ENCODE peak calls at places on chromosomes 6 and 20, in seven cellular contexts. One of them, this sample, is unnamed.
A peak's percentile ranks its signal among the peaks of the same experiment; 100 is the strongest.

GRCh38 chr20:59525500-59526241 is 78.7 kb upstream of the PHACTR3 start:
- DNase-seq in esophagus muscularis mucosa: no peak
- DNase-seq in CD4-positive, alpha-beta memory T cell: peak; percentile 1
- DNase-seq in heart right ventricle: peak; percentile 59
- DNase-seq in SK-N-MC: no peak
- DNase-seq in HCT116: peak; percentile 29
- DNase-seq in WERI-Rb-1: peak; percentile 71
- DNase-seq in this sample: peak; percentile 24

GRCh38 chr6:15929685-15930084 is 199.2 kb upstream of the MYLIP start:
- DNase-seq in CD4-positive, alpha-beta memory T cell: no peak
- DNase-seq in SK-N-MC: no peak
- DNase-seq in esophagus muscularis mucosa: no peak
- DNase-seq in HCT116: no peak
- DNase-seq in heart right ventricle: no peak
- DNase-seq in WERI-Rb-1: no peak
- DNase-seq in this sample: no peak

GRCh38 chr20:60870040-60870439 is 382.0 kb upstream of the CDH4 start:
- DNase-seq in WERI-Rb-1: no peak
- DNase-seq in SK-N-MC: no peak
- DNase-seq in heart right ventricle: no peak
- DNase-seq in HCT116: no peak
- DNase-seq in esophagus muscularis mucosa: no peak
- DNase-seq in CD4-positive, alpha-beta memory T cell: no peak
- DNase-seq in this sample: no peak

GRCh38 chr20:51318058-51318960 is 224.2 kb downstream of the NFATC2 start:
- DNase-seq in HCT116: peak; percentile 51
- DNase-seq in CD4-positive, alpha-beta memory T cell: peak; percentile 22
- DNase-seq in WERI-Rb-1: peak; percentile 42
- DNase-seq in heart right ventricle: peak; percentile 27
- DNase-seq in esophagus muscularis mucosa: no peak
- DNase-seq in SK-N-MC: no peak
- DNase-seq in this sample: no peak

GRCh38 chr6:52536424-52536916 is 40.4 kb downstream of the TRAM2 start:
- DNase-seq in SK-N-MC: no peak
- DNase-seq in heart right ventricle: no peak
- DNase-seq in WERI-Rb-1: no peak
- DNase-seq in esophagus muscularis mucosa: no peak
- DNase-seq in HCT116: no peak
- DNase-seq in CD4-positive, alpha-beta memory T cell: no peak
- DNase-seq in this sample: no peak

GRCh38 chr6:14278436-14278835 is 160.9 kb downstream of the CD83 start:
- DNase-seq in CD4-positive, alpha-beta memory T cell: no peak
- DNase-seq in HCT116: no peak
- DNase-seq in SK-N-MC: no peak
- DNase-seq in WERI-Rb-1: no peak
- DNase-seq in heart right ventricle: no peak
- DNase-seq in esophagus muscularis mucosa: no peak
- DNase-seq in this sample: no peak

GRCh38 chr6:122692175-122692598 is 82.0 kb downstream of the PKIB start:
- DNase-seq in WERI-Rb-1: no peak
- DNase-seq in heart right ventricle: no peak
- DNase-seq in SK-N-MC: no peak
- DNase-seq in CD4-positive, alpha-beta memory T cell: no peak
- DNase-seq in HCT116: no peak
- DNase-seq in esophagus muscularis mucosa: no peak
- DNase-seq in this sample: no peak

GRCh38 chr6:31660224-31660997 is at the start of gene C6orf47:
- DNase-seq in heart right ventricle: peak; percentile 89
- DNase-seq in SK-N-MC: peak; percentile 18
- DNase-seq in HCT116: peak; percentile 51
- DNase-seq in WERI-Rb-1: peak; percentile 96
- DNase-seq in CD4-positive, alpha-beta memory T cell: peak; percentile 69
- DNase-seq in esophagus muscularis mucosa: peak; percentile 95
- DNase-seq in this sample: peak; percentile 85

GRCh38 chr6:121319112-121319553 is 15.1 kb downstream of the TBC1D32 start:
- DNase-seq in WERI-Rb-1: no peak
- DNase-seq in SK-N-MC: no peak
- DNase-seq in heart right ventricle: no peak
- DNase-seq in CD4-positive, alpha-beta memory T cell: no peak
- DNase-seq in HCT116: no peak
- DNase-seq in esophagus muscularis mucosa: no peak
- DNase-seq in this sample: no peak

GRCh38 chr20:52192296-52193007 is 873 bp upstream of the ZFP64 start:
- DNase-seq in SK-N-MC: no peak
- DNase-seq in HCT116: peak; percentile 38
- DNase-seq in esophagus muscularis mucosa: no peak
- DNase-seq in WERI-Rb-1: peak; percentile 65
- DNase-seq in heart right ventricle: peak; percentile 27
- DNase-seq in CD4-positive, alpha-beta memory T cell: no peak
- DNase-seq in this sample: peak; percentile 17

GRCh38 chr6:158068893-158069799 is 87.5 kb downstream of the SYNJ2 start:
- DNase-seq in CD4-positive, alpha-beta memory T cell: no peak
- DNase-seq in WERI-Rb-1: no peak
- DNase-seq in SK-N-MC: no peak
- DNase-seq in esophagus muscularis mucosa: no peak
- DNase-seq in heart right ventricle: no peak
- DNase-seq in HCT116: no peak
- DNase-seq in this sample: peak; percentile 53

GRCh38 chr6:167906899-167907298 is 80.2 kb downstream of the AFDN start:
- DNase-seq in esophagus muscularis mucosa: no peak
- DNase-seq in HCT116: no peak
- DNase-seq in CD4-positive, alpha-beta memory T cell: no peak
- DNase-seq in heart right ventricle: peak; percentile 44
- DNase-seq in WERI-Rb-1: no peak
- DNase-seq in SK-N-MC: no peak
- DNase-seq in this sample: peak; percentile 41

GRCh38 chr6:161951139-161951538 is 677.3 kb upstream of the AGPAT4 start:
- DNase-seq in WERI-Rb-1: no peak
- DNase-seq in heart right ventricle: no peak
- DNase-seq in esophagus muscularis mucosa: no peak
- DNase-seq in HCT116: no peak
- DNase-seq in CD4-positive, alpha-beta memory T cell: no peak
- DNase-seq in SK-N-MC: no peak
- DNase-seq in this sample: no peak

GRCh38 chr6:4914412-4915159 is 89.3 kb downstream of the RPP40 start:
- DNase-seq in CD4-positive, alpha-beta memory T cell: no peak
- DNase-seq in SK-N-MC: no peak
- DNase-seq in WERI-Rb-1: no peak
- DNase-seq in heart right ventricle: no peak
- DNase-seq in HCT116: no peak
- DNase-seq in esophagus muscularis mucosa: no peak
- DNase-seq in this sample: no peak

GRCh38 chr6:57102976-57103375 is 13.0 kb downstream of the ZNF451 start:
- DNase-seq in esophagus muscularis mucosa: no peak
- DNase-seq in WERI-Rb-1: no peak
- DNase-seq in HCT116: no peak
- DNase-seq in heart right ventricle: no peak
- DNase-seq in SK-N-MC: no peak
- DNase-seq in CD4-positive, alpha-beta memory T cell: no peak
- DNase-seq in this sample: no peak

GRCh38 chr20:62281161-62281933 is 21.4 kb upstream of the ADRM1 start:
- DNase-seq in WERI-Rb-1: no peak
- DNase-seq in CD4-positive, alpha-beta memory T cell: no peak
- DNase-seq in SK-N-MC: no peak
- DNase-seq in HCT116: no peak
- DNase-seq in heart right ventricle: no peak
- DNase-seq in esophagus muscularis mucosa: no peak
- DNase-seq in this sample: no peak

GRCh38 chr6:3506751-3507388 is 50.0 kb upstream of the SLC22A23 start:
- DNase-seq in HCT116: no peak
- DNase-seq in WERI-Rb-1: no peak
- DNase-seq in heart right ventricle: no peak
- DNase-seq in esophagus muscularis mucosa: no peak
- DNase-seq in CD4-positive, alpha-beta memory T cell: no peak
- DNase-seq in SK-N-MC: no peak
- DNase-seq in this sample: no peak

GRCh38 chr6:92930212-92930611 is 489.1 kb downstream of the EPHA7 start:
- DNase-seq in esophagus muscularis mucosa: no peak
- DNase-seq in HCT116: no peak
- DNase-seq in WERI-Rb-1: no peak
- DNase-seq in heart right ventricle: no peak
- DNase-seq in CD4-positive, alpha-beta memory T cell: no peak
- DNase-seq in SK-N-MC: no peak
- DNase-seq in this sample: no peak

GRCh38 chr6:8825726-8826125 is 390.4 kb upstream of the SLC35B3 start:
- DNase-seq in HCT116: no peak
- DNase-seq in heart right ventricle: no peak
- DNase-seq in WERI-Rb-1: no peak
- DNase-seq in SK-N-MC: no peak
- DNase-seq in esophagus muscularis mucosa: no peak
- DNase-seq in CD4-positive, alpha-beta memory T cell: no peak
- DNase-seq in this sample: no peak

GRCh38 chr6:53492860-53493634 is 51.9 kb downstream of the GCLC start:
- DNase-seq in SK-N-MC: peak; percentile 57
- DNase-seq in CD4-positive, alpha-beta memory T cell: peak; percentile 53
- DNase-seq in WERI-Rb-1: peak; percentile 48
- DNase-seq in heart right ventricle: no peak
- DNase-seq in esophagus muscularis mucosa: no peak
- DNase-seq in HCT116: peak; percentile 34
- DNase-seq in this sample: no peak

GRCh38 chr6:148501178-148501590 is 158.5 kb downstream of the SASH1 start:
- DNase-seq in CD4-positive, alpha-beta memory T cell: no peak
- DNase-seq in WERI-Rb-1: no peak
- DNase-seq in HCT116: peak; percentile 73
- DNase-seq in esophagus muscularis mucosa: peak; percentile 92
- DNase-seq in SK-N-MC: no peak
- DNase-seq in heart right ventricle: no peak
- DNase-seq in this sample: peak; percentile 62

GRCh38 chr6:139126255-139126654 is 8.6 kb upstream of the HECA start:
- DNase-seq in WERI-Rb-1: no peak
- DNase-seq in SK-N-MC: no peak
- DNase-seq in heart right ventricle: no peak
- DNase-seq in HCT116: no peak
- DNase-seq in esophagus muscularis mucosa: no peak
- DNase-seq in CD4-positive, alpha-beta memory T cell: no peak
- DNase-seq in this sample: no peak

GRCh38 chr20:3405696-3406358 is 1.6 kb downstream of the DNAAF9 start:
- DNase-seq in CD4-positive, alpha-beta memory T cell: no peak
- DNase-seq in heart right ventricle: no peak
- DNase-seq in SK-N-MC: no peak
- DNase-seq in HCT116: no peak
- DNase-seq in esophagus muscularis mucosa: no peak
- DNase-seq in WERI-Rb-1: no peak
- DNase-seq in this sample: no peak
- H3K27ac ChIP-seq in CD4-positive, alpha-beta memory T cell: no peak overlapping the region
- H3K27ac ChIP-seq in heart right ventricle: peak overlapping the region; percentile 95
- H3K27ac ChIP-seq in SK-N-MC: no peak overlapping the region
- H3K27ac ChIP-seq in HCT116: no peak overlapping the region
- H3K27ac ChIP-seq in esophagus muscularis mucosa: peak overlapping the region; percentile 94
- H3K27ac ChIP-seq in WERI-Rb-1: no peak overlapping the region
- H3K27ac ChIP-seq in this sample: peak overlapping the region; percentile 90

GRCh38 chr20:35206802-35207201 is 19.7 kb upstream of the MMP24 start:
- DNase-seq in SK-N-MC: no peak
- DNase-seq in HCT116: no peak
- DNase-seq in CD4-positive, alpha-beta memory T cell: no peak
- DNase-seq in heart right ventricle: no peak
- DNase-seq in esophagus muscularis mucosa: no peak
- DNase-seq in WERI-Rb-1: no peak
- DNase-seq in this sample: no peak
- H3K27ac ChIP-seq in SK-N-MC: no peak overlapping the region
- H3K27ac ChIP-seq in HCT116: no peak overlapping the region
- H3K27ac ChIP-seq in CD4-positive, alpha-beta memory T cell: no peak overlapping the region
- H3K27ac ChIP-seq in heart right ventricle: no peak overlapping the region
- H3K27ac ChIP-seq in esophagus muscularis mucosa: peak overlapping the region; percentile 77
- H3K27ac ChIP-seq in WERI-Rb-1: no peak overlapping the region
- H3K27ac ChIP-seq in this sample: no peak overlapping the region

DNA sequence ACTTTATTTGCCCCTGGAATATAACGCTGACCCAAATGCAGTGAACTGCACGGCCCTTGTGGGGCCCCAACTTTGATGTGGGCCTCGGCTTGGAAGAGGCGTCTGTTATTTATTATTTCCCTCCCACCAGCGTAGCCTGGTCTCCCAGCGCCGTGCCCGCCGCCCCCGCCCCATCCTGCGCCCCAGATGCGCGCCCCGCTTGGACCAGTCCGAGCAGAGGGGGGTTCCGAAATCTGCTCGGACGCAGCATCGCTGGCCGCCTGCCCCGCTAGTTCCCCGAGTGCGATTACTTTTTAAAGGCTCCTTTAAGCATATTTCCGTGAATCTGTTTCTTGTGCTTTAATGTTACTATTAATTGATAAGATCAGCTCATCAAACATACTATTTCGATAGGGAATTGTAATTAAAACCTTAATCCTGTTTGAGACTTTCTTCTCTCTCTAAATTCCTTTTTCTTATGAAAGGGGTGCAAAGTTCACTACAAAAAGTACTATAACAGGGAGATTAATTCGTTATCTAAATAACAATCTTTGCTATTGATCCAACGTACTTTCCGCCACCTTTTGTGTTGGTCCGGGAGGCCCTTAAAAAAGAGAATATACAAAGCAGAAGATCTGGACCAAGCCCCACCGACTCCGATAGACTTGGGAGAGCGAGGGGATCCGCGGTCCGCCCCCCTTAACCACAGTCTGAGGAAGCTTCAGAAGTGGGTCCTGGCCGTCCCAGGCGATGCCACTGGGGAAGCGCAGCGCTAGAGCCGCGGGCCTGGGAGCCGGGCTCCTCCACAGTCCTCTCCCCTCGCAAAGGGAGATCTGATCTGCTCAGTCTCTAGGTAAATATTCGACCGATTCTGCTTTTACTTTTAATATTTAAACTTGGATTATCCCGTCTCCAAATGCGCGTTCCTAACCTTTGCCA is 10.1 kb downstream of the POU3F2 start:
- DNase-seq in HCT116: no peak
- DNase-seq in SK-N-MC: no peak
- DNase-seq in WERI-Rb-1: no peak
- DNase-seq in esophagus muscularis mucosa: no peak
- DNase-seq in CD4-positive, alpha-beta memory T cell: no peak
- DNase-seq in heart right ventricle: no peak
- DNase-seq in this sample: no peak
- H3K27ac ChIP-seq in HCT116: no peak overlapping the region
- H3K27ac ChIP-seq in SK-N-MC: peak overlapping the region; percentile 99
- H3K27ac ChIP-seq in WERI-Rb-1: no peak overlapping the region
- H3K27ac ChIP-seq in esophagus muscularis mucosa: no peak overlapping the region
- H3K27ac ChIP-seq in CD4-positive, alpha-beta memory T cell: no peak overlapping the region
- H3K27ac ChIP-seq in heart right ventricle: no peak overlapping the region
- H3K27ac ChIP-seq in this sample: no peak overlapping the region

DNA sequence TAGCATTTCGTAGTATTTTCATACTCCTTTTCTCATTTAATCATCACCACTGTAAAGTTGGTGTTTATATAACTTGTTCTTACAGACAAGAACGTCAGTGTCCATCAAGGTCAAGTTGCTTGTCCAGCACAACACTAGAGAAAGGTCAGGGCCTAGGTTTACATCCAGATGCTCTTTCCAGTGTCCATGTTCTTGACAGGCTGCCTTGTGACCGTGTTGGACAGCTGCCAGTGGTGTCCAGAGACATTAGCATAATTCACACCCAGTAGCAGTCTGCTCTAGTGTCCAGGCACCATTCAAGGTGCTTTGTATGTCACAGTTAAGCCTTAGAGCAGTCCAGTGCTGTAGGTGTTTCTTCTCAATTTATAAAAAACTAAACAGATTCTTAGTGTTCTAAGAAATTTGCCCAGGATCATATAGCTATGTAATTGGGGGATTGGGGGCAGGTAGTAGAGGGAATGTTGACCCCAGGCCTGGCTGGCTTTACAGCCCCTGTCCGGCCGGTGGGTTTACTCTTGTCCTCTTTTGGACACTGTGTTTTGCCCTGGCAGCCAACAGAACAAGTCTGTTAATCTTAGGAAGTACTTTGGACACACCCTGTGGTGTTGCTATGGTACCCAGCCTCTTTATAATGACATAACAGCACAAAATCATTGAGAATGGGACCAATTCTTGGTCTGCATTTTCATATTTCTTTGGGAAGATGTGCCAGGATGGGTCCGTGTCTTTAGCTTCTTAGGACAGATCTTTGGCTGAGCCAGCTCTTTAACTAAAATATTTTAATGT is 8.0 kb downstream of the STK35 start:
- DNase-seq in WERI-Rb-1: no peak
- DNase-seq in esophagus muscularis mucosa: no peak
- DNase-seq in CD4-positive, alpha-beta memory T cell: no peak
- DNase-seq in SK-N-MC: no peak
- DNase-seq in HCT116: no peak
- DNase-seq in heart right ventricle: peak; percentile 67
- DNase-seq in this sample: no peak
- H3K27ac ChIP-seq in WERI-Rb-1: no peak overlapping the region
- H3K27ac ChIP-seq in esophagus muscularis mucosa: peak overlapping the region; percentile 67
- H3K27ac ChIP-seq in CD4-positive, alpha-beta memory T cell: no peak overlapping the region
- H3K27ac ChIP-seq in SK-N-MC: no peak overlapping the region
- H3K27ac ChIP-seq in HCT116: peak overlapping the region; percentile 30
- H3K27ac ChIP-seq in heart right ventricle: peak overlapping the region; percentile 54
- H3K27ac ChIP-seq in this sample: peak overlapping the region; percentile 53

This sample was measured in uterus.